ENCODE peak calls at places on chromosomes 5 and 9, in seven cellular contexts. L is SK-N-SH, K is A549, U is WERI-Rb-1, R is BJ, G is fibroblast of lung, V is astrocyte of the spinal cord. I is an unnamed sample.
A peak's percentile ranks its signal among the peaks of the same experiment; 100 is the strongest.

GRCh38 chr5:41661221-41661620 is 150.8 kb upstream of the PLCXD3 start:
- DNase-seq in L (no peak), K (no peak), U (no peak), R (no peak), G (no peak), V (no peak), I (no peak)

GRCh38 chr9:2662496-2662895 is 40.9 kb downstream of the VLDLR start:
- DNase-seq in L (peak; percentile 13), K (peak; percentile 13), U (peak; percentile 65), R (no peak), G (no peak), V (no peak), I (peak; percentile 26)

GRCh38 chr5:181212080-181212479 is 7.1 kb upstream of the TRIM7 start:
- DNase-seq in L (no peak), K (no peak), U (no peak), R (no peak), G (no peak), V (no peak), I (no peak)

GRCh38 chr5:7412369-7412768 is 16.4 kb downstream of the ADCY2 start:
- DNase-seq in L (no peak), K (no peak), U (peak; percentile 95), R (no peak), G (peak; percentile 65), V (no peak), I (no peak)

GRCh38 chr5:68225188-68225910 is 9.8 kb downstream of the PIK3R1 start:
- DNase-seq in L (no peak), K (peak; percentile 28), U (no peak), R (peak; percentile 53), G (peak; percentile 86), V (peak; percentile 81), I (peak; percentile 90)

GRCh38 chr5:6475626-6476312 is 27.1 kb downstream of the UBE2QL1 start:
- DNase-seq in L (no peak), K (no peak), U (no peak), R (no peak), G (no peak), V (no peak), I (no peak)

GRCh38 chr9:121861501-121862180 is 210.2 kb downstream of the DAB2IP start:
- DNase-seq in L (peak; percentile 61), K (peak; percentile 61), U (peak; percentile 95), R (no peak), G (no peak), V (no peak), I (peak; percentile 61)

GRCh38 chr5:126490167-126490937 is 67.1 kb downstream of the GRAMD2B start:
- DNase-seq in L (no peak), K (no peak), U (peak; percentile 74), R (peak; percentile 66), G (peak; percentile 29), V (peak; percentile 94), I (peak; percentile 80)

GRCh38 chr5:154477382-154478223 is 424 bp downstream of the HAND1 start:
- DNase-seq in L (no peak), K (peak; percentile 25), U (peak; percentile 44), R (no peak), G (peak; percentile 9), V (peak; percentile 11), I (peak; percentile 55)

GRCh38 chr9:126363250-126363649 is 36.6 kb downstream of the MVB12B start:
- DNase-seq in L (no peak), K (no peak), U (no peak), R (no peak), G (no peak), V (no peak), I (no peak)

GRCh38 chr9:95131023-95131943 is 186.2 kb downstream of the FANCC start:
- DNase-seq in L (peak; percentile 70), K (peak; percentile 58), U (peak; percentile 84), R (no peak), G (peak; percentile 42), V (peak; percentile 71), I (peak; percentile 87)

DNA sequence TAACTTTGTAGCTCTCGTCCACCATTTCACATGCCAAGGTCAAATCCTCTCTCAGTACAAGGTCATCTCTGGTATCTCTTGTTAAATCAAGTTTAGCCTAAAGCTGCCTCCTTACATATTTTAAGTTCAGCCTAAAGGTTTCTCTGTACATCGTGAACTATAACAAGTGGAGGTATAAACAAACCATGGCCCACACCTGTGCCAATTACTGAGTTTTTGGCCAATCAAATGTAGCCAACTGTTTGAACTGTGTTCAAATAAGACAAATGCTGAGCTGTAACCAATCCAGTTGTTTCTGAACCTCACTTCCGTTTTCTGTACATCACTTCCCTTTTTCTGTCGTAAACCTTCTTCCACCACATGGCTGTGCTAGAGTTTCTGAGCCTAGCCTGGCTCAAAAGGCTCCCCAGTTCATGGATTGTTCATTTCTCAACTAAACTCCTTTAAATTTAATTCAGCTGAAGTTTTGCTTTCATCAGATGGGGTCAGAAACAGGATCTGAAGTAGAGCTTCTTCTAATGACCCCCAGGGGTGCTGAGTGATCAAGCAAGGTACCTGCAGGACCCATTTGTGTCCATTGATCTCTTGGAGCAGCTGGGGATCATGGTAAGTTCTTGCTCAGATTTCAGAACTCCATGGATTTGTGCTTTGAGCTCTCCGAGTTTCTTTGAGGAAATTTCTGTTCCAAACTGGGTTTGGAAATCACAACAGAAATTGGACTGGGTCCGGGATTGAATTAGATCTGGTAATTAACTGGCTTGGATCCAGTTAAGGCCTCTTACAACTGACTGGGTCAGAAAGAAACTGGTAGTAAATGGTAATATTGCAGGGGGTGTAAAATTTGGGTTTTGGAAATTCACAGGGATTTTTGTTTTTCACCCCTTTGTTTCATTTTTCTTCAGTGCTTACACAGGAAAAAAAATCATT is 11.0 kb upstream of the NANS start:
- DNase-seq in L (no peak), K (peak; percentile 47), U (no peak), R (no peak), G (no peak), V (no peak), I (no peak)
- H3K4me3 ChIP-seq in L (no peak overlapping the region), K (no peak overlapping the region), U (no peak overlapping the region), R (no peak overlapping the region), G (no peak overlapping the region), V (no peak overlapping the region), I (no peak overlapping the region)

GRCh38 chr5:151721812-151722391 is 35.2 kb upstream of the SPARC start:
- DNase-seq in L (no peak), K (no peak), U (no peak), R (no peak), G (no peak), V (no peak), I (no peak)

GRCh38 chr5:151720195-151720594 is 33.5 kb upstream of the SPARC start:
- DNase-seq in L (no peak), K (no peak), U (no peak), R (no peak), G (no peak), V (no peak), I (no peak)

GRCh38 chr5:151718653-151719052 is 31.9 kb upstream of the SPARC start:
- DNase-seq in L (no peak), K (no peak), U (no peak), R (peak; percentile 88), G (peak; percentile 95), V (peak; percentile 68), I (no peak)

GRCh38 chr5:151719228-151719861 is 32.6 kb upstream of the SPARC start:
- DNase-seq in L (no peak), K (peak; percentile 33), U (peak; percentile 59), R (no peak), G (peak; percentile 40), V (no peak), I (no peak)

DNA sequence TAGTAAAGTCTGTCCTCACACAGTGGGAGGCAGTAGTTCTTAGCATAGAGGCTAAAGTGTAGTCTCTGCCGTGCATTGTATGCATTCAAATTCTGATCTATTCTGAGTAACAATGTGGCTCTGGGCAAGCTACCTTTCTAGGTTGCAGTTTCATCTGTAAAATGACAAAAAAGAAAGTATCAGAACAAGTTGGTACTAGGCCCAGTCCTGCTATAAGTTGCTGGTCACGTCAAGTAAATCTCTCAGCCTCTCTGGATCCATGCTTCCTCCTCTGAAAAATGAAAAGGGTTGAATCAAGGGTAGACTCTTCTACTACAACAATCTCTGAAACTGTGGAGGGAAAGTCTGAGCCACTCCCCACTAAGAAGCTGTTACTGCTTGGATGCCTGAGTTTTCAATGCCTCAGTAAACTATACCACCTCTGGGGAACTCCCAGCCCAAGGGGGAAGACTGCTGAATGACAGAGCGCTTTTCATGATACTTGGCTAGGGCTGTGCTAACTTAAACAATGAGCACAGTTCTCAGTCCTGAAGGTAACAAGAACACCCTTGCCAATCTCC is 34.5 kb upstream of the SPARC start:
- DNase-seq in L (no peak), K (no peak), U (no peak), R (no peak), G (peak; percentile 32), V (no peak), I (no peak)
- TF ChIP-seq CTCF in L (no peak), K (no peak), U (no peak), R (no peak), G (no peak), V (no peak), I (no peak)

GRCh38 chr5:95809414-95809960 is 13.0 kb downstream of the GLRX start:
- DNase-seq in L (no peak), K (no peak), U (no peak), R (no peak), G (peak; percentile 51), V (peak; percentile 37), I (peak; percentile 70)

GRCh38 chr5:95806687-95807086 is 15.8 kb downstream of the GLRX start:
- DNase-seq in L (no peak), K (no peak), U (no peak), R (no peak), G (no peak), V (no peak), I (no peak)

GRCh38 chr5:95808686-95809413 is 13.7 kb downstream of the GLRX start:
- DNase-seq in L (no peak), K (no peak), U (no peak), R (no peak), G (no peak), V (peak; percentile 29), I (peak; percentile 76)

GRCh38 chr5:95810305-95811125 is 12.0 kb downstream of the GLRX start:
- DNase-seq in L (no peak), K (no peak), U (no peak), R (no peak), G (peak; percentile 43), V (no peak), I (no peak)

DNA sequence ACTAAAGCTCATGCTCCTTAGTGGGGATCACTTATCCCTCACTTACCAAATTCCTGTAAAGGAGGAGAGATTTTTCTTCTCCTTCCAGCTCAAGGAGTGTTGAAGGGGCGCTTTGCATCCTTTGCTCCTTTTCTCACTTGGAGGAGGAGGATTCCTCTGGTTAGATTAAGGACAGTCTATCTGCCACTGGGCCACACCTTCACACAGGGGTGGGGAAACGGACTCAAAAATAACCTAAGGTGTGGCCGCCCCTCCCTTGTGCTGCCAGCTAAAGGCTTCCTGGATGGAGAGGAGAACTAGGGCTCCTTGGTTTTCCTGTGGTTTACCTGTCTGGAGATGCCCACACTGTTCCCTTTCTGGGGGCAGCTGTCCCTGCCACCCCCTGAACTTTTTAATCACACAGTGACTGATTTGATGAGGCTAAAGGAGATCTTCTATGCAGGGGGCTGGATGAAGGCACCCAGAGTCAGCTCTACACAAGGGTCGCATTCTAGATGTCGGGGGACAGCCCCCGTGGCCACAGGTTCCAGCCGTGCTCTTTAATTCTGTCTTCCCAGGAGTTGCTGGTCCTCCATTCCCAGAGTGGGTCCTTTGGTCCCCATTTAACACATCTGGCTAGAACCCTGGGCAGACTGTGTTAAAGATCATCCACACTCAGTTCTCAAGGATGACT is 14.4 kb downstream of the GLRX start:
- DNase-seq in L (no peak), K (no peak), U (no peak), R (no peak), G (no peak), V (no peak), I (no peak)
- H3K4me3 ChIP-seq in L (no peak overlapping the region), K (no peak overlapping the region), U (no peak overlapping the region), R (no peak overlapping the region), G (no peak overlapping the region), V (no peak overlapping the region), I (no peak overlapping the region)

GRCh38 chr9:128983536-128983935 is 36.0 kb downstream of the NUP188 start:
- DNase-seq in L (no peak), K (no peak), U (no peak), R (no peak), G (no peak), V (no peak), I (no peak)

GRCh38 chr9:128979111-128979510 is 31.6 kb downstream of the NUP188 start:
- DNase-seq in L (no peak), K (no peak), U (no peak), R (no peak), G (no peak), V (no peak), I (peak; percentile 64)
- TF ChIP-seq CTCF in L (no peak), K (no peak), U (no peak), R (no peak), G (no peak), V (no peak), I (no peak)